ENCODE peak calls at places on chromosomes 5 and 9, in eight cellular contexts. L is right lobe of liver, O is IMR-90, B is HCT116, J is adrenal gland, V is stomach, Z is tibial nerve, G is upper lobe of left lung. A is an unnamed sample.

GRCh38 chr5:142432369-142432863 is 107.6 kb upstream of the SPRY4 start:
- DNase-seq in L (no peak), G (peak; percentile 67), Z (no peak), B (no peak), V (peak; percentile 86), O (no peak), J (no peak), A (peak; percentile 85)

GRCh38 chr9:132288371-132288770 is 66.4 kb downstream of the SETX start:
- DNase-seq in B (no peak), V (no peak), G (no peak), O (peak; percentile 77), L (no peak), Z (no peak), J (no peak), A (no peak)

GRCh38 chr5:119302916-119303897 is 52.6 kb upstream of the TNFAIP8 start:
- DNase-seq in V (no peak), O (peak; percentile 99), Z (peak; percentile 12), B (no peak), L (no peak), G (no peak), J (no peak), A (no peak)

GRCh38 chr9:14924821-14925220 is 14.6 kb upstream of the FREM1 start:
- DNase-seq in J (no peak), Z (no peak), O (peak; percentile 28), L (no peak), G (no peak), B (no peak), V (no peak), A (no peak)

GRCh38 chr5:126486332-126486731 is 63.1 kb downstream of the GRAMD2B start:
- DNase-seq in J (no peak), B (no peak), Z (no peak), O (no peak), L (no peak), V (no peak), G (no peak), A (no peak)

GRCh38 chr5:42495908-42496307 is 72.7 kb downstream of the GHR start:
- DNase-seq in Z (no peak), J (peak; percentile 67), O (no peak), B (no peak), L (no peak), G (no peak), V (no peak), A (no peak)

GRCh38 chr5:176446884-176447537 is 1.2 kb upstream of the FAF2 start:
- DNase-seq in G (no peak), J (no peak), V (no peak), O (no peak), B (no peak), L (no peak), Z (peak; percentile 5), A (peak; percentile 81)

GRCh38 chr5:73120222-73121108 is at the start of gene TMEM171:
- DNase-seq in J (peak; percentile 20), Z (no peak), L (peak; percentile 91), B (peak; percentile 16), O (peak; percentile 37), G (peak; percentile 46), V (peak; percentile 82), A (peak; percentile 82)

GRCh38 chr5:72465601-72466563 is 41.3 kb downstream of the ZNF366 start:
- DNase-seq in J (no peak), B (no peak), Z (no peak), O (peak; percentile 75), V (no peak), L (no peak), G (no peak), A (no peak)

DNA sequence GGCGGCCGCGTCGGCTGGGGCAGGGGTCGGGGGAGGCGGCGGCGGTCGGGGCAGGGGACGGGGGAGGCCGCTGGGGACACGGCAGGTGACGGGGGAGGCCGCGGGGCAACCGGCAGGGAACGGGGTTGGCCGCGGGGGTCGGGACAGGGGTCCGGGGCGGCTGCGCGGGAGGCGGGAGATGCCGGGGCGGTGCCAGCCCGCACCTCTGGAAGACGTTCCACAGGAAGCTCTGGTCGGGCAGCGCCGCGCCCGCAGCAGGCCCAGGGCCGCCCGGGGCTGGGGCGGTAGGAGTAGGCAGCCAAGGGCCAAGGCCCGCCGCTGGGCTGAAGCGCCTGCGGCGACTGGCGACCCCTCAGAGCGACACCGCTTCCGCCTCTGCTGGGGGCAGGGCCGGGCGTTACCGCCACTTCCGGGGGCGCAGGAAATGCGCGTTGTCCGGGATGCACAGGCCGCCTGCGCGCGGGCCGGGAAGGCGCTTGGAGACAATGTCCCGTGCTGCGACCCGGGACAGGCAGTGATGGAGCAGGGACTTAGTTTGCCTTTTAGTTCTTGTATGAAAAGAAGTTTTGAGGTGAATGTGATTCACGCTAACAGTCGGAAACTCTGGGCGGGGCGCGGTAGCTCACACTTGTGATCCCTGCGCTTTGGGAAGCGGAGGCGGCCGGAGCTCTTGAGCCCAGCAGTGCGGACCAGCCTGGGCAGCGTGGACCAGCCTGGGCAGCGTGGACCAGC is 110.0 kb upstream of the LPCAT1 start:
- DNase-seq in O (peak; percentile 36), V (peak; percentile 80), G (peak; percentile 81), J (peak; percentile 81), L (peak; percentile 90), Z (peak; percentile 60), B (peak; percentile 35), A (peak; percentile 96)
- TF ChIP-seq POLR2A in O (peak; percentile 38), V (no peak), G (peak; percentile 64), J (peak; percentile 63), L (peak; percentile 78), Z (peak; percentile 71), B (peak; percentile 94), A (peak; percentile 75)

DNA sequence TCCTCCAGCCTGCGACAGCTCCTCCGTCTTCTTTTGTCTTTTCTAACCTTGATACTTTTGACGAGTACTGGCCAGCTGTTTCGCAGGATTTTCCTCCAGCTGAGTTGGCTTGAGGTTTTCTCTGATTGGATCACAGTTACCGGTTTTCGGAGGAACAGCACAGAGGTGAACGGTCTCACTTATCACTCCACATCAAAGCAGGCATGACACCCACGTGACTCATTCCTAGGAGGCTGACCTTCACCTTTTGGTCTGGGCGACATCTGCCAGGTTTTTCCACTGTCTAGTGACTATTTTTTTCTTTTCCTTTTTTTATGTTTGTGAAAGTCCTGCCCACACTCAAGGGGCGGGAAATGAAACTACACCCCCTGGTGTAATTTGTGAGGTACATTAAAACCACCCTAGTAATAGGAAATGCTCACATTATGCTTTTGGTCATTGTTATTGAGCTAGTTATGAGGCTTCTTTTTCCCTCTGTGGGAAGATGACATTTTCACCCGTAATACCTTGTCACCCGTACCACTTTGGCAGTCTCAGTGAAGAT is 319.2 kb downstream of the GADD45G start:
- DNase-seq in G (no peak), Z (no peak), J (peak; percentile 93), V (peak; percentile 38), L (peak; percentile 80), B (no peak), O (no peak), A (no peak)
- TF ChIP-seq CTCF in G (peak; percentile 37), Z (no peak), J (no peak), V (no peak), L (peak; percentile 26), B (no peak), O (no peak), A (no peak)

DNA sequence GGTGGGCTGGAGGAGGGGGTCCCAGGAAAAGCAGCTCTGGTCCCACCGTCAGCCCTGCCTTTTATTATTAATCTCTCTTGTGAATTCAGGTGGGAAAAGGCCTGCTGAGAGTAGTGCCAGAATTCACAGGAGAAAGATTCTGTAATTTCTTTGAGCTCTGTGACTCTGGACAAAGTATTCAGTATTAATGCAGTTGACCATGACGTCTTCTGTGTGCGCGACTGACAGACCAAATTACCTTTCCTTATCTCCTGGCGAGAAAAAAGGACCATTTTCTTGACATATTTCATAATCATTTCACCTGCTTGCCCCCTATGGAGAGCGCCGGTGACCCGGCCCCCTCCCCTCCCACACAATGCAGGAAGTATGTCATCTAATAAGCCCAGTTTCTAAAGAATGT is 26.8 kb upstream of the GRHPR start:
- DNase-seq in Z (no peak), G (no peak), O (no peak), L (no peak), V (no peak), B (no peak), J (no peak), A (no peak)
- H3K36me3 ChIP-seq in Z (no peaks in the 10 kb centered on the region), G (no peaks in the 10 kb centered on the region), O (no peaks in the 10 kb centered on the region), L (no peaks in the 10 kb centered on the region), V (no peaks in the 10 kb centered on the region), B (no peaks in the 10 kb centered on the region), J (no peaks in the 10 kb centered on the region), A (no peaks in the 10 kb centered on the region)

GRCh38 chr5:62066878-62067277 is 239.1 kb upstream of the KIF2A start:
- DNase-seq in G (no peak), V (no peak), B (no peak), J (no peak), L (no peak), Z (no peak), O (no peak), A (no peak)
- TF ChIP-seq POLR2A in G (no peak), V (no peak), B (no peak), J (no peak), L (no peak), Z (no peak), O (no peak), A (no peak)

GRCh38 chr5:181205402-181205734 is 372 bp upstream of the TRIM7 start:
- DNase-seq in G (no peak), J (no peak), L (no peak), V (no peak), O (no peak), B (no peak), Z (no peak), A (no peak)

GRCh38 chr5:181204561-181205401 is at the start of gene TRIM7:
- DNase-seq in J (peak; percentile 46), V (peak; percentile 61), Z (no peak), G (no peak), B (no peak), L (no peak), O (peak; percentile 20), A (peak; percentile 86)

GRCh38 chr5:181203093-181203711 is 1.8 kb downstream of the TRIM7 start:
- DNase-seq in J (no peak), L (no peak), B (no peak), O (peak; percentile 23), G (no peak), V (no peak), Z (no peak), A (peak; percentile 50)

GRCh38 chr5:181205735-181206401 is 872 bp upstream of the TRIM7 start:
- DNase-seq in V (no peak), J (no peak), L (no peak), G (no peak), Z (no peak), O (peak; percentile 21), B (no peak), A (no peak)

GRCh38 chr5:181203842-181204560 is 995 bp downstream of the TRIM7 start:
- DNase-seq in V (no peak), B (no peak), O (no peak), G (no peak), J (no peak), Z (no peak), L (no peak), A (no peak)
- TF ChIP-seq CTCF in V (no peak), B (no peak), O (no peak), G (no peak), J (no peak), Z (no peak), L (no peak), A (no peak)

DNA sequence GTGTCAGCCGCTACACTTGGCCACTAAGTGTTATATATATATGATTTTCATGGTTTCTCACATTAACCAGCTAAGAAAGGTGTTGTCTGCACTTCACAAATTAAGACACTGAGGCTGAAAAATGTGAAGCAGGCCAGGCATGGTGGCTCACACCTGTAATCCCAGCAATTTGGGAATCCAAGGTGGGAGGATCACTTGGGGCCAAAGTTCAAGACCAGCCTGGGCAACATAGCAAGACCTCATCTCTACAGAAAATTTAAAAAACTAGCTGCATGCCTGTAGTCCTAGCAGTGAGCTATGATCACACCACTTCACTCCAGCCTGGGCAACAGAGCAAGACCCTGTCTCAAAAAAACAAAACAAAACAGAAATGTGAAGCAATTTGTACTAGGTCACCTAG is 1.8 kb downstream of the COQ4 start:
- DNase-seq in B (no peak), J (no peak), G (no peak), Z (no peak), L (no peak), O (no peak), V (no peak), A (no peak)
- H3K36me3 ChIP-seq in B (peaks cover 6% of the 10 kb centered on the region), J (peaks cover 40% of the 10 kb centered on the region), G (no peaks in the 10 kb centered on the region), Z (peaks cover 13% of the 10 kb centered on the region), L (peaks cover 5% of the 10 kb centered on the region), O (peaks cover 25% of the 10 kb centered on the region), V (peaks cover 56% of the 10 kb centered on the region), A (peaks cover 58% of the 10 kb centered on the region)

A was measured in spleen.